ENCODE peak calls at places on chromosomes 12 and 14, in five cellular contexts. D is tibial nerve, U is lower leg skin, J is heart left ventricle, P is A549. R is an unnamed sample.

GRCh38 chr12:108799528-108800243 is 57.7 kb downstream of the SSH1 start:
- DNase-seq in U (no peak), D (no peak), P (no peak), J (no peak), R (no peak)

GRCh38 chr12:63313139-63313538 is 162.1 kb upstream of the AVPR1A start:
- DNase-seq in U (no peak), P (no peak), D (no peak), J (no peak), R (no peak)

GRCh38 chr14:66496188-66496807 is 10.1 kb downstream of the CCDC196 start:
- DNase-seq in D (no peak), P (no peak), U (no peak), J (no peak), R (no peak)

GRCh38 chr12:98745578-98746391 is 100.7 kb downstream of the APAF1 start:
- DNase-seq in J (peak), D (no peak), U (no peak), P (no peak), R (no peak)

GRCh38 chr14:104091927-104092771 is 6.6 kb downstream of the ASPG start:
- DNase-seq in D (no peak), P (no peak), U (no peak), J (peak), R (no peak)

GRCh38 chr12:64088431-64089349 is 133.4 kb downstream of the KICS2 start:
- DNase-seq in U (peak), P (peak), J (peak), D (peak), R (peak)

GRCh38 chr12:132774159-132774558 is 12.5 kb upstream of the ANKLE2 start:
- DNase-seq in U (no peak), D (no peak), P (no peak), J (no peak), R (no peak)

GRCh38 chr14:72792051-72792788 is 101.7 kb downstream of the DPF3 start:
- DNase-seq in P (no peak), U (no peak), D (no peak), J (peak), R (no peak)

GRCh38 chr14:63727231-63727735 is 582 bp downstream of the SGPP1 start:
- DNase-seq in P (peak), J (peak), U (no peak), D (peak), R (peak)

GRCh38 chr12:132309162-132310086 is 20.0 kb downstream of the GALNT9 start:
- DNase-seq in J (no peak), U (no peak), P (no peak), D (no peak), R (no peak)

GRCh38 chr12:132577191-132577920 is 33.0 kb downstream of the LRCOL1 start:
- DNase-seq in J (no peak), D (no peak), P (no peak), U (no peak), R (no peak)

GRCh38 chr12:3405821-3406220 is 85.2 kb upstream of the PRMT8 start:
- DNase-seq in P (no peak), D (no peak), J (no peak), U (no peak), R (no peak)

GRCh38 chr12:104764225-104765073 is 193.6 kb downstream of the SLC41A2 start:
- DNase-seq in P (no peak), U (no peak), D (no peak), J (no peak), R (no peak)

GRCh38 chr14:97978336-97978735 is 1181.2 kb downstream of the VRK1 start:
- DNase-seq in D (peak), P (peak), J (peak), U (peak), R (peak)

GRCh38 chr12:104975621-104976343 is 10.3 kb upstream of the NOPCHAP1 start:
- DNase-seq in D (no peak), U (no peak), P (no peak), J (no peak), R (no peak)

GRCh38 chr14:77730976-77731497 is 23.1 kb downstream of the SLIRP start:
- DNase-seq in P (no peak), U (no peak), J (no peak), D (no peak), R (no peak)

GRCh38 chr12:2963760-2964292 is 4.6 kb downstream of the TEAD4 start:
- DNase-seq in D (no peak), P (no peak), U (no peak), J (peak), R (no peak)

GRCh38 chr14:34012978-34013713 is 62.3 kb upstream of the EGLN3 start:
- DNase-seq in D (no peak), P (no peak), U (no peak), J (no peak), R (no peak)

GRCh38 chr14:76768671-76769500 is 7.6 kb downstream of the VASH1 start:
- DNase-seq in J (no peak), D (no peak), P (no peak), U (no peak), R (no peak)

GRCh38 chr12:103547929-103548328 is 39.1 kb upstream of the STAB2 start:
- DNase-seq in U (no peak), D (no peak), J (no peak), P (no peak), R (no peak)

GRCh38 chr14:95146079-95146771 is 11.1 kb downstream of the DICER1 start:
- DNase-seq in U (no peak), D (no peak), J (no peak), P (no peak), R (no peak)
- TF ChIP-seq POLR2A in U (no peak), D (no peak), J (no peak), P (no peak), R (no peak)

DNA sequence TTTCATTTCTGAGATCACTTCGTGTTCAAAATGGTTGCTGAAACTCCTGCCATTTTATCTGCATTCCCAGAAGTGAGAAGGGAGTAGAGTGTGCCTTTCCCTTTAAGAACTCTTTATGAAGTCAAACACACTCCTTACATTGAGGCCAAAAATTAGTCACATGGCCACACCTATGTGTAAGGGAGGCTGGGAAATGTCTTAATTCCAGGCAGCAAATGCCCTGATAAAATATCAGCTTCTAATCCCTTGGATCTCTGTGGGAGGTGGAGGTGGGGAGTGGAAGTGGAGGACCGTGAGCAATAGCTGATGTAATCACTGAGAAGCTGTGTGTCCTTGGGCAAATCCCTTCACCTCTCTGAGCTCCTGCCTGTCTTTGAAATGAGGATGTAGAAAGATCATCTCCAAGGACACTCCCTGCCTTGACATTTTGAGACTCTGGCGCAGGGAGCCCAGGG is 22.7 kb upstream of the ANKRD9 start:
- DNase-seq in D (no peak), J (no peak), P (peak), U (no peak), R (peak)
- TF ChIP-seq POLR2A in D (no peak), J (no peak), P (no peak), U (no peak), R (no peak)

DNA sequence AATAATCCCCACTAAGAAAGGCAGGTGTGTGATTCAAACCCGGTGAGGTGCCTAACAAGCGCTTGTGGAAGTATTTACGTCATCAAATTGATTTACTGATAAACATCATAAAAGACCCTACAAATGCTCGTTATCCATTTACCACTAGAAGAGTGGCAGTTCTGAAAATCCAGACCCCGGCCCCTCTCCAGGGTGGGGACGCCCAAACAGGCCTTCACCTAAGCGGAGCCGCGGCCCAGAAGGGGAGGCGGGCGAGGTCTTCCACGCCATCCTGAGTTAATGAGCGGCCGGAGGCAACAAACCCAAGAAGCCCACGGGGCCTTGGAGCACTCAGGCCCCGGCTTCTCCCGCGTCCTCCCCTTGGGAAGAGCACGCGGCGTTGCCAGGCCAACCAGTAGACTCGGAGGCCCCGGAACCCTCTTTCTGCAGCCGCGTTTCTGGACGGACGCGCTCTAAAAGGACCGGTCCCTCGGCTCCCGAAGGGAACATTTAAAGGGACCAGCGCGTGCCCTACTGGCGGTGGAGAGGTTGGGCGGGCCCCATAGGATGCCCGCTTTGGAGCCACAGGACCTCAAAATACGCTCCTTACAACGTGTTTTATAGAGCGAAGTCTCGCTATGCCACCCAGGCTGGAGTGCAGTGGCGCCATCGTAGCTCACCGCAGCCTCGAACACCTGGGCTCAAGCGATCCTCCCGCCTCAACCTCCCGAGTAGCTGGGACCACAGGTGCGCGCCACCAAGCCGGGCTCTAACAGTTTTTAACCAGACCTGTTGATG is 3.5 kb downstream of the PTPN21 start:
- DNase-seq in D (peak), P (peak), U (peak), J (peak), R (no peak)
- TF ChIP-seq POLR2A in D (no peak), P (no peak), U (no peak), J (no peak), R (no peak)

GRCh38 chr14:61103541-61104339 is 122.7 kb downstream of the SLC38A6 start:
- DNase-seq in P (peak), J (peak), D (no peak), U (peak), R (peak)
- TF ChIP-seq POLR2A in P (no peak), J (no peak), D (no peak), U (no peak), R (peak)